ENCODE peak calls at places on chromosomes 13 and 19, in ten cellular contexts. T, Q, E, V, W, K, A, L, R and Y are unnamed samples.

GRCh38 chr13:73765651-73766384 is 368.4 kb downstream of the KLF12 start:
- DNase-seq in T (peak), Q (peak), E (peak), V (peak), W (peak), K (peak), A (no peak), L (peak), R (peak), Y (peak)

GRCh38 chr19:43560687-43561086 is 14.6 kb downstream of the XRCC1 start:
- DNase-seq in T (no peak), Q (peak), E (peak), V (peak), W (peak), K (no peak), A (no peak), L (no peak), R (peak), Y (no peak)

GRCh38 chr19:11767633-11768133 is 883 bp downstream of the ZNF441 start:
- DNase-seq in T (peak), Q (peak), E (peak), V (peak), W (peak), K (no peak), A (no peak), L (no peak), R (peak), Y (no peak)

GRCh38 chr13:50494110-50494509 is 349.4 kb downstream of the DLEU7 start:
- DNase-seq in T (no peak), Q (no peak), E (no peak), V (no peak), W (no peak), K (no peak), A (no peak), L (no peak), R (no peak), Y (no peak)

GRCh38 chr19:3094638-3095374 is 644 bp downstream of the GNA11 start:
- DNase-seq in T (no peak), Q (peak), E (no peak), V (no peak), W (peak), K (no peak), A (no peak), L (no peak), R (peak), Y (no peak)

GRCh38 chr13:113562085-113562749 is 22.3 kb upstream of the TFDP1 start:
- DNase-seq in T (peak), Q (peak), E (peak), V (peak), W (peak), K (no peak), A (no peak), L (no peak), R (peak), Y (peak)

GRCh38 chr19:34370117-34370516 is 5.1 kb downstream of the GPI start:
- DNase-seq in T (no peak), Q (no peak), E (no peak), V (no peak), W (no peak), K (no peak), A (no peak), L (no peak), R (no peak), Y (no peak)

GRCh38 chr19:48244289-48244688 is 11.4 kb downstream of the CARD8 start:
- DNase-seq in T (no peak), Q (no peak), E (no peak), V (no peak), W (peak), K (no peak), A (no peak), L (no peak), R (no peak), Y (no peak)

GRCh38 chr19:1473056-1473400 is 6.0 kb downstream of the C19orf25 start:
- DNase-seq in T (no peak), Q (no peak), E (no peak), V (no peak), W (no peak), K (no peak), A (no peak), L (no peak), R (no peak), Y (peak)

GRCh38 chr13:49810825-49811526 is 18.5 kb upstream of the KPNA3 start:
- DNase-seq in T (peak), Q (no peak), E (no peak), V (no peak), W (no peak), K (no peak), A (no peak), L (no peak), R (peak), Y (no peak)

GRCh38 chr13:33281951-33282595 is 3.5 kb downstream of the STARD13 start:
- DNase-seq in T (peak), Q (no peak), E (no peak), V (no peak), W (no peak), K (no peak), A (no peak), L (no peak), R (peak), Y (no peak)

GRCh38 chr13:34139660-34140059 is 321.7 kb downstream of the RFC3 start:
- DNase-seq in T (no peak), Q (no peak), E (no peak), V (no peak), W (no peak), K (no peak), A (no peak), L (no peak), R (no peak), Y (no peak)

GRCh38 chr19:49847731-49848696 is 2.9 kb upstream of the PTOV1 start:
- DNase-seq in T (peak), Q (no peak), E (no peak), V (no peak), W (no peak), K (no peak), A (no peak), L (no peak), R (peak), Y (no peak)

GRCh38 chr19:16366433-16367268 is 42.0 kb downstream of the KLF2 start:
- DNase-seq in T (no peak), Q (no peak), E (no peak), V (no peak), W (no peak), K (no peak), A (no peak), L (no peak), R (no peak), Y (no peak)

GRCh38 chr13:97386832-97387486 is 47.0 kb upstream of the RAP2A start:
- DNase-seq in T (no peak), Q (no peak), E (no peak), V (no peak), W (peak), K (no peak), A (no peak), L (no peak), R (no peak), Y (no peak)

GRCh38 chr19:19039901-19040300 is 6.5 kb downstream of the ARMC6 start:
- DNase-seq in T (no peak), Q (no peak), E (no peak), V (no peak), W (peak), K (no peak), A (no peak), L (no peak), R (no peak), Y (no peak)

GRCh38 chr13:32728327-32728726 is 142.1 kb downstream of the PDS5B start:
- DNase-seq in T (no peak), Q (no peak), E (no peak), V (no peak), W (no peak), K (no peak), A (no peak), L (no peak), R (no peak), Y (peak)